ENCODE peak calls at places on chromosomes 1 and 21, in six cellular contexts. A is pancreas, V is cardiac fibroblast, N is foreskin fibroblast, S is hepatocyte, I is AG10803. Y is an unnamed sample.

GRCh38 chr1:31627301-31627929 is 9.9 kb downstream of the HCRTR1 start:
- DNase-seq in A (peak), V (peak), N (peak), S (no peak), I (no peak), Y (peak)

GRCh38 chr1:228032041-228032440 is 25.2 kb downstream of the WNT3A start:
- DNase-seq in A (no peak), V (no peak), N (no peak), S (no peak), I (no peak), Y (no peak)

GRCh38 chr1:65866439-65866838 is 73.7 kb downstream of the PDE4B start:
- DNase-seq in A (no peak), V (no peak), N (no peak), S (no peak), I (no peak), Y (no peak)

GRCh38 chr21:32200029-32200428 is 78.8 kb downstream of the MIS18A start:
- DNase-seq in A (no peak), V (no peak), N (no peak), S (no peak), I (no peak), Y (no peak)

GRCh38 chr21:45262041-45262581 is 25.6 kb downstream of the POFUT2 start:
- DNase-seq in A (no peak), V (no peak), N (no peak), S (peak), I (no peak), Y (no peak)

GRCh38 chr1:198015317-198015716 is 98.1 kb downstream of the LHX9 start:
- DNase-seq in A (no peak), V (no peak), N (no peak), S (no peak), I (no peak), Y (no peak)

GRCh38 chr1:10692401-10693021 is 103.9 kb downstream of the CASZ1 start:
- DNase-seq in A (peak), V (no peak), N (no peak), S (peak), I (no peak), Y (no peak)

GRCh38 chr1:247407180-247407616 is 8.8 kb upstream of the NLRP3 start:
- DNase-seq in A (no peak), V (no peak), N (no peak), S (no peak), I (no peak), Y (no peak)

GRCh38 chr1:155978973-155979429 is 654 bp upstream of the ARHGEF2 start:
- DNase-seq in A (no peak), V (peak), N (peak), S (no peak), I (peak), Y (no peak)

GRCh38 chr21:45469273-45470086 is 64.5 kb downstream of the COL18A1 start:
- DNase-seq in A (no peak), V (no peak), N (no peak), S (peak), I (no peak), Y (no peak)

DNA sequence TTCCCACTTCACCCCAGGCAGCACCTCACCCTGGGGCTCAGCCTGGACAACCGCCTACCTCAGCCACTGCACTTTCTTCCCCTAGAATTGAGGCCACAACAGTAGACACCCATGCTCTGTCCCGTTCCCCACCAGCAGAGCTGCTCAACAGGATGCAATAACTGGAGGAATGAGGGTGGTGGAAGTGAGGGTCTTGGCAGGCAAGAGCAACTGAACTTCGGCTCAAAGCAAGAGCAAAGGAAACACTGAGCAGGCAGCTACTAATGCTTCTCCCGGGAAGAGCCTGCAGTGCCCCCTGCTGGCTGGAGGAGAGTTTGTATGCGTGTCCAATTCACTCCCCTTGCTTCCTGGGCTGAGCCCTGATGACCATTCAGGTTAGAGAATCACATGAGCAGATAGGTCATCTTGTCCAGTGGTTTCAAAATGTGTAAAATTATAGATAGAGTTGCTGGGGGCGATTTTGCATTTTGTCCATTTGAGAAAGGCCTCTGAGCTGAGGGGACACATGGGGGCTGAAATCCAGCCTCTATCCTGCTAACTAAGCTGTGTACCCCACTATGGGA is 13.9 kb downstream of the NT5C1A start:
- DNase-seq in A (peak), V (peak), N (peak), S (peak), I (peak), Y (peak)
- TF ChIP-seq CTCF in A (peak), V (peak), N (peak), S (peak), I (peak), Y (peak)

DNA sequence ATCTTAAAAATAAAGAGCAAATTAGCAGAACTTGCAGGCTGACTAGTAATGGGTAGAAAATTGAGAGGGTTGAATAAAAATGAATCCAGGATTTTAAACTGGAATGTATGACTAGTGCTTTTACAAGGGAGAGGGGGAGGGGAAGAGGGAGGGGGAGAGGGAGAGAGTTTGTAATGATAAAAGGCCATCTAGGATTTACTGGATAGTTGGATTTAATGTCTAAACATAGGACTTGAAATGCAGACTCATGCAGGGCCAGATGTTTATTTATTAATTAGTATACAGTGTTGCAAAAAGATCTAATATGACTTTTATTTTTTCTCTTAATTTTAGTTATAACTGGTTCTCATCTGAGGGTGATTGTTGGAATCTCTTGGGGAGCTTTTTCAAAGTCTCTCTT is 4.3 kb downstream of the ZNF326 start:
- DNase-seq in A (no peak), V (no peak), N (no peak), S (no peak), I (no peak), Y (no peak)
- H3K4me3 ChIP-seq in A (no peak), V (no peak), N (no peak), S (no peak), I (no peak), Y (no peak)

DNA sequence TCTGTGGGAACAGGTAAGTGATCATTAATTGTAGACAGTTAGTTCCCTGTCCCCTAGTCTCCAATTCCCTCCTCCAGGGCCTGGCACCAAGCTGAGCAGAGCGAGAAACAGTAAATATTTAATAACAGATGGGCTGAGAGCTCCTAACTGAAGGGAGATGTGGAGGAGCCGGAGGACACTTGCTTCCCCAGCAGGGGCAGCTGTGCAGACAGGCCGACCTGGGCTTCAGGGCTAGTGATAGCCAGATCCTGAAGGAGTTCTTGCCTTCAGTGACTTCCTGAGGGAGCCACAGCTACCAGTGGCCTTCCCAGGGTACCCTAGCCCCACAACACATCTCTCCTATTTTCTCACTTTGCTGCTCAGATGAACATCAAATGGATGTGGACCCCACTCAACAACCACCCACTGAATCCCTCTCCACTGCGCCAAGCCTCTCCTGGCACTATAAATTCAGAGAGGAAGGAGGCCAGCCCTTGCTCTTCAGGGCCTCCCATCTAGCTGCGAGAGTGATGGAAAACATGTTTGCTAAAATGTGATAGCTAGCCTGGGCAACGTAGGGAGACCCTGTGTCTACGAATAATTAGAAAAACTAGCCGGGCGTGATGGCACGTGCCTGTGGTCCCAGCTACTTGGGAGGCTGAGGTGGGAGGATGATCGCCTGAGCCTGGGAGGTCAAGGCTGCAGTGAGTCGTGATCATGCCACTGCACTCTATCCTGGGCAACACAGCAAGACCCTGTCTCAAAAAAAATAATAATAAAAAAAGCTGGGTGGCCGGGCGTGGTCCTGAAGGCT is 26.9 kb upstream of the SYNC start:
- DNase-seq in A (no peak), V (no peak), N (no peak), S (no peak), I (no peak), Y (no peak)
- TF ChIP-seq CTCF in A (no peak), V (no peak), N (peak), S (no peak), I (no peak), Y (no peak)

GRCh38 chr1:5910666-5911065 is 81.6 kb downstream of the NPHP4 start:
- DNase-seq in A (no peak), V (no peak), N (no peak), S (no peak), I (no peak), Y (no peak)
- H3K4me3 ChIP-seq in A (no peak), V (no peak), N (no peak), S (no peak), I (no peak), Y (no peak)

DNA sequence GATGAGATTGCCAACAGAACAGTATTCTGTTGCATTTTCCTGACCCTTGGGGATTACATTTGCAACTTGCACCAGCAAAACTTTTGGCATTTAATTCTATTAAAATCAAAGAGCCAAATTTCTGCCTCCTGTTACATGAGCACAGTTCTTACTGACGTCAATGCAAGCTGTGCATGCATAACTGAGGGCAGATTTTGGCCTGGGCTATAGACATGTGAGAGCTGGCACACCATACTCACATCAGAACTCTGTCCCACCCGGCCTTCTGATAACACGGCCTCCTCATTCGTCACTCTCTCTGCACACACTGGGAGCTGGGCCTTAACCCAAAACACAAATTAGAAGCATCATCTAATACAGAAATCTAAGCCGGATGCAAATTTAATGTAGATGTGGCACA is 31.5 kb downstream of the PAPPA2 start:
- DNase-seq in A (no peak), V (no peak), N (no peak), S (no peak), I (no peak), Y (no peak)
- TF ChIP-seq CTCF in A (no peak), V (no peak), N (no peak), S (no peak), I (no peak), Y (no peak)

GRCh38 chr1:77037038-77037437 is 169.8 kb downstream of the ST6GALNAC5 start:
- DNase-seq in A (no peak), V (no peak), N (no peak), S (no peak), I (no peak), Y (no peak)

GRCh38 chr1:77037990-77038389 is 170.7 kb downstream of the ST6GALNAC5 start:
- DNase-seq in A (no peak), V (no peak), N (peak), S (no peak), I (no peak), Y (no peak)

GRCh38 chr1:77039739-77040138 is 172.5 kb downstream of the ST6GALNAC5 start:
- DNase-seq in A (no peak), V (peak), N (peak), S (peak), I (peak), Y (peak)

GRCh38 chr1:77044133-77044849 is 174.9 kb downstream of the PIGK start:
- DNase-seq in A (no peak), V (no peak), N (peak), S (no peak), I (no peak), Y (no peak)

DNA sequence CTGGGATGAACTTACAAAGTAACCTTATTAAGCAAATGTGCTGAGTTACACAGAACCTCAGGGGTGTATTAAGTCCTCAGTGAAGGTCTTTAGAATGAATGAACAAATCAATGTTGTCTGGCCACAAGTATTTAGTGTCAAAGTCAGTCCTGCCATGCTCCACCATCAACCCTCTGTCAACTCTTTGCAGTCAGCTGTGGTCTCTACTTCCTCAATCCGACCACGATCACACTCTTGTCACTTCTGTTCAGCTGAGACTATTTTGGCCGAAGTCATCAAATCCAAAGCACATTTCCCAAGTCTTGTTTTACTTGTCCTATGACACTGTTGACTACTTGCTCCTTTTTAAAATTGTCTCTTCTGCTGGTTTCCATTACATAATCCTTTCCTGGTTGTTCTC is 173.5 kb downstream of the ST6GALNAC5 start:
- DNase-seq in A (no peak), V (no peak), N (no peak), S (no peak), I (no peak), Y (no peak)
- H3K4me3 ChIP-seq in A (no peak), V (no peak), N (no peak), S (no peak), I (no peak), Y (no peak)

GRCh38 chr1:8409666-8410065 is 91.8 kb downstream of the SLC45A1 start:
- DNase-seq in A (no peak), V (no peak), N (no peak), S (no peak), I (no peak), Y (no peak)

GRCh38 chr1:8411803-8412182 is 93.9 kb downstream of the SLC45A1 start:
- DNase-seq in A (no peak), V (no peak), N (no peak), S (no peak), I (no peak), Y (no peak)

GRCh38 chr1:8410791-8411190 is 92.9 kb downstream of the SLC45A1 start:
- DNase-seq in A (no peak), V (no peak), N (no peak), S (no peak), I (peak), Y (no peak)

GRCh38 chr1:8409107-8409506 is 91.2 kb downstream of the SLC45A1 start:
- DNase-seq in A (no peak), V (peak), N (peak), S (peak), I (peak), Y (peak)

DNA sequence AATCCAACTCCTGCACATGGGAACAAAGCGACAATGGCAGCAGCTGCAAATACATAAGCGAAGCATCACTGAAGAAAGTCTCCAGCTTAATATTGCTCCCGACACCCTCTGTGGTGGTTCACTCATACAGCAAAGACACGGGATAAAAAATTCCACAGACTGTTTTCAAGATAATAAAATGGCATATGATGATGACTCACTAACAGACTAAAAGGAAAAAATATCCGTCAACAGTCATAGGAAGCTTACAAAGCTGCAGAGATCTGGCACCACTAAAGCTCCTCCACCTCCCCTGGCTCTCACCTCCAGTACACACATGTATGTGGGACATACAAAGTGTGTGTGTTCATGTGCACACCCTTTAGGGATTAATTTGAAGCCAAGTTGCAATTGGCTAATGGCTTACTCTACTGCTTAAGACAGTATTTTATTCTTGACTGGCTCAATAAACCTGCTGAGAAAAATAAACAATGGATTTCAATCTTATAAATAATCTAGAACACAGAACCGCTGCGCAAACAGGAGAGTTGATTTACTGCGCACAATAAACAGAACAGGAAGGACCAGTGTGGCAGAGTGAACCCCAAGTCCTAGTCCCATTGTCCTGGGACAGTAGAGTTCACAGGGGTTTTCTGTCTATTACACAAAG is 94.4 kb downstream of the SLC45A1 start:
- DNase-seq in A (no peak), V (peak), N (peak), S (peak), I (peak), Y (peak)
- TF ChIP-seq CTCF in A (no peak), V (peak), N (no peak), S (no peak), I (peak), Y (peak)

Y was measured in astrocyte of the spinal cord.